ENCODE peak calls at places on chromosomes 11 and 22, in nine cellular contexts. J is upper lobe of right lung, N is RWPE1, V is Panc1, S is GM23338, E is endothelial cell of umbilical vein, O is A549, M is mesothelial cell of epicardium, P is epithelial cell of proximal tubule. A is an unnamed sample.

GRCh38 chr11:5242933-5243844 is 6.5 kb downstream of the HBG1 start:
- DNase-seq in J (no peak), N (no peak), V (no peak), S (no peak), E (no peak), O (no peak), M (no peak), P (no peak), A (no peak)

GRCh38 chr11:9574556-9574805 is 1.0 kb downstream of the WEE1 start:
- DNase-seq in J (peak), N (no peak), V (no peak), S (peak), E (peak), O (no peak), M (no peak), P (no peak), A (no peak)

GRCh38 chr11:88480217-88480616 is 142.7 kb upstream of the CTSC start:
- DNase-seq in J (no peak), N (peak), V (peak), S (no peak), E (peak), O (no peak), M (no peak), P (peak), A (no peak)

GRCh38 chr22:25758316-25758715 is 16.3 kb downstream of the MYO18B start:
- DNase-seq in J (no peak), N (no peak), V (no peak), S (no peak), E (no peak), O (no peak), M (no peak), P (no peak), A (no peak)

GRCh38 chr11:46743693-46744339 is 24.8 kb downstream of the F2 start:
- DNase-seq in J (no peak), N (no peak), V (no peak), S (no peak), E (no peak), O (no peak), M (no peak), P (no peak), A (no peak)

GRCh38 chr11:67272327-67273259 is 6.3 kb downstream of the GRK2 start:
- DNase-seq in J (peak), N (no peak), V (no peak), S (no peak), E (no peak), O (no peak), M (no peak), P (no peak), A (no peak)

GRCh38 chr22:35467788-35468187 is 67.8 kb downstream of the MCM5 start:
- DNase-seq in J (peak), N (no peak), V (no peak), S (peak), E (peak), O (no peak), M (no peak), P (no peak), A (no peak)

GRCh38 chr11:1151366-1152315 is 6.1 kb upstream of the MUC5AC start:
- DNase-seq in J (peak), N (no peak), V (peak), S (no peak), E (no peak), O (no peak), M (no peak), P (no peak), A (no peak)

GRCh38 chr22:22156716-22157499 is 87.7 kb upstream of the VPREB1 start:
- DNase-seq in J (no peak), N (peak), V (no peak), S (peak), E (peak), O (peak), M (no peak), P (peak), A (no peak)

GRCh38 chr11:118911113-118911879 is 14.4 kb downstream of the BCL9L start:
- DNase-seq in J (no peak), N (no peak), V (no peak), S (peak), E (no peak), O (no peak), M (no peak), P (no peak), A (no peak)

GRCh38 chr11:126114486-126115252 is 52.0 kb upstream of the CDON start:
- DNase-seq in J (no peak), N (no peak), V (no peak), S (no peak), E (no peak), O (no peak), M (no peak), P (no peak), A (no peak)

GRCh38 chr11:67119577-67120391 is 721 bp downstream of the KDM2A start:
- DNase-seq in J (peak), N (peak), V (peak), S (peak), E (peak), O (peak), M (no peak), P (no peak), A (no peak)

GRCh38 chr11:1234054-1234720 is 11.3 kb downstream of the MUC5B start:
- DNase-seq in J (peak), N (no peak), V (no peak), S (no peak), E (no peak), O (no peak), M (no peak), P (no peak), A (no peak)

GRCh38 chr11:112770487-112770886 is 190.7 kb upstream of the NCAM1 start:
- DNase-seq in J (no peak), N (no peak), V (no peak), S (no peak), E (no peak), O (no peak), M (no peak), P (no peak), A (no peak)

GRCh38 chr11:20125927-20126326 is 34.3 kb downstream of the DBX1 start:
- DNase-seq in J (no peak), N (peak), V (no peak), S (no peak), E (no peak), O (peak), M (no peak), P (peak), A (no peak)

GRCh38 chr11:59822989-59823566 is 12.5 kb upstream of the MRPL16 start:
- DNase-seq in J (no peak), N (peak), V (peak), S (peak), E (peak), O (peak), M (no peak), P (no peak), A (no peak)

GRCh38 chr11:65871811-65872548 is 620 bp downstream of the EFEMP2 start:
- DNase-seq in J (peak), N (no peak), V (no peak), S (peak), E (peak), O (no peak), M (no peak), P (no peak), A (no peak)

DNA sequence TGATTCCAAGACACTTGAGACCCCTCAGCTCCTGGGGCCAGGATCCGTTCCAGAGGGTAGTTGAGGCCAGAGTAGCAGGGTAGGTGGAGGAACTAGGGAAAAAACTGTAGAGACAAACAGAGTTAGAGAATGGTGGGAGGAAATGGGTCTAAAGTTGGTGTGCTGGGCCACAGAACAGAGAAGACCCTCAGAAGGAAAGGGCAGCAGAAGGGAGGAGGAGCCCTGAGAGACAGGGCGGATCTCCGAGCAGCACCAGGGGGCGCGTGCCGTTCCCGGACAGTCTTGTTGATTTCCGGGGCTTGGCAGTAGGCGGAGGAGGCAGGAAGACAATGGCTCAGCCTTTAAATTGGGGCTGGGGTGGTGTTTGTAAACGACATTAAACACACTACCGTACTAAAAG is 2.4 kb upstream of the CECR2 start:
- DNase-seq in J (no peak), N (no peak), V (no peak), S (peak), E (no peak), O (peak), M (peak), P (no peak), A (no peak)
- TF ChIP-seq CTCF in J (peak), N (no peak), V (no peak), S (peak), E (no peak), O (no peak), M (no peak), P (peak), A (peak)

GRCh38 chr11:68956142-68956541 is 24.6 kb downstream of the MRGPRD start:
- DNase-seq in J (peak), N (no peak), V (no peak), S (peak), E (no peak), O (no peak), M (no peak), P (no peak), A (no peak)
- TF ChIP-seq CTCF in J (peak), N (no peak), V (no peak), S (peak), E (peak), O (no peak), M (no peak), P (peak), A (no peak)

GRCh38 chr22:48181168-48181955 is 1418.9 kb downstream of the TBC1D22A start:
- DNase-seq in J (no peak), N (no peak), V (no peak), S (no peak), E (no peak), O (no peak), M (no peak), P (no peak), A (no peak)

GRCh38 chr22:48182036-48182435 is 1419.6 kb downstream of the TBC1D22A start:
- DNase-seq in J (no peak), N (no peak), V (no peak), S (no peak), E (no peak), O (no peak), M (no peak), P (no peak), A (no peak)

GRCh38 chr22:48185071-48185470 is 1422.6 kb downstream of the TBC1D22A start:
- DNase-seq in J (no peak), N (no peak), V (no peak), S (no peak), E (no peak), O (no peak), M (no peak), P (no peak), A (no peak)

GRCh38 chr22:48185656-48186055 is 1423.2 kb downstream of the TBC1D22A start:
- DNase-seq in J (no peak), N (no peak), V (no peak), S (no peak), E (no peak), O (no peak), M (no peak), P (no peak), A (no peak)

GRCh38 chr22:48182896-48183805 is 1420.7 kb downstream of the TBC1D22A start:
- DNase-seq in J (no peak), N (no peak), V (no peak), S (no peak), E (no peak), O (no peak), M (no peak), P (no peak), A (no peak)
- TF ChIP-seq CTCF in J (no peak), N (no peak), V (no peak), S (no peak), E (no peak), O (no peak), M (no peak), P (no peak), A (no peak)

GRCh38 chr11:3046190-3046589 is 11.0 kb downstream of the CARS1 start:
- DNase-seq in J (no peak), N (no peak), V (no peak), S (peak), E (no peak), O (no peak), M (no peak), P (no peak), A (no peak)
- TF ChIP-seq CTCF in J (no peak), N (no peak), V (no peak), S (peak), E (peak), O (no peak), M (no peak), P (peak), A (no peak)

GRCh38 chr22:37769056-37769455 is 38.7 kb upstream of the GCAT start:
- DNase-seq in J (no peak), N (no peak), V (no peak), S (no peak), E (no peak), O (no peak), M (no peak), P (no peak), A (no peak)

GRCh38 chr22:37765498-37765897 is 42.2 kb upstream of the GCAT start:
- DNase-seq in J (no peak), N (no peak), V (no peak), S (no peak), E (no peak), O (no peak), M (no peak), P (no peak), A (no peak)

GRCh38 chr22:37771081-37771480 is 36.7 kb upstream of the GCAT start:
- DNase-seq in J (no peak), N (no peak), V (no peak), S (no peak), E (no peak), O (no peak), M (no peak), P (no peak), A (no peak)

GRCh38 chr22:37765953-37766566 is 41.7 kb upstream of the GCAT start:
- DNase-seq in J (no peak), N (no peak), V (no peak), S (no peak), E (no peak), O (no peak), M (no peak), P (no peak), A (no peak)

GRCh38 chr22:37768273-37768672 is 39.5 kb upstream of the GCAT start:
- DNase-seq in J (no peak), N (no peak), V (no peak), S (peak), E (no peak), O (no peak), M (no peak), P (no peak), A (no peak)
- TF ChIP-seq CTCF in J (peak), N (no peak), V (no peak), S (peak), E (peak), O (no peak), M (peak), P (peak), A (no peak)

GRCh38 chr11:34564807-34565241 is 51.2 kb upstream of the ELF5 start:
- DNase-seq in J (no peak), N (no peak), V (no peak), S (peak), E (no peak), O (no peak), M (no peak), P (no peak), A (no peak)

GRCh38 chr11:34566209-34566551 is 52.6 kb upstream of the ELF5 start:
- DNase-seq in J (no peak), N (no peak), V (no peak), S (no peak), E (no peak), O (no peak), M (no peak), P (no peak), A (no peak)

GRCh38 chr11:34564406-34564805 is 50.8 kb upstream of the ELF5 start:
- DNase-seq in J (no peak), N (peak), V (no peak), S (peak), E (no peak), O (no peak), M (no peak), P (no peak), A (no peak)

GRCh38 chr11:34566736-34567135 is 53.1 kb upstream of the ELF5 start:
- DNase-seq in J (no peak), N (no peak), V (no peak), S (no peak), E (no peak), O (no peak), M (no peak), P (no peak), A (no peak)

GRCh38 chr11:34565417-34566208 is 52.0 kb upstream of the ELF5 start:
- DNase-seq in J (no peak), N (no peak), V (peak), S (peak), E (peak), O (peak), M (no peak), P (no peak), A (peak)
- TF ChIP-seq CTCF in J (peak), N (peak), V (peak), S (peak), E (peak), O (peak), M (no peak), P (peak), A (peak)